ENCODE peak calls at places on chromosomes 13 and 19, in ten cellular contexts. One of them, this sample, is unnamed.

GRCh38 chr19:28242317-28242927 is 970.5 kb downstream of the UQCRFS1 start:
- DNase-seq in CD14-positive monocyte: no peak
- DNase-seq in progenitor cell of endocrine pancreas: no peak
- DNase-seq in left colon: peak; percentile 7
- DNase-seq in ascending aorta: no peak
- DNase-seq in cardiac muscle cell: peak; percentile 60
- DNase-seq in SK-N-MC: no peak
- DNase-seq in Daoy: peak; percentile 48
- DNase-seq in nucleus accumbens: no peak
- DNase-seq in type B pancreatic cell: peak; percentile 40
- DNase-seq in this sample: no peak

GRCh38 chr19:46579286-46579944 is 21.7 kb upstream of the CALM3 start:
- DNase-seq in CD14-positive monocyte: no peak
- DNase-seq in progenitor cell of endocrine pancreas: no peak
- DNase-seq in left colon: no peak
- DNase-seq in ascending aorta: no peak
- DNase-seq in cardiac muscle cell: peak; percentile 48
- DNase-seq in SK-N-MC: no peak
- DNase-seq in Daoy: no peak
- DNase-seq in nucleus accumbens: peak; percentile 7
- DNase-seq in type B pancreatic cell: no peak
- DNase-seq in this sample: no peak

GRCh38 chr19:6551607-6552450 is 21.0 kb downstream of the TNFSF9 start:
- DNase-seq in CD14-positive monocyte: no peak
- DNase-seq in progenitor cell of endocrine pancreas: peak; percentile 42
- DNase-seq in left colon: peak; percentile 50
- DNase-seq in ascending aorta: no peak
- DNase-seq in cardiac muscle cell: peak; percentile 17
- DNase-seq in SK-N-MC: no peak
- DNase-seq in Daoy: peak; percentile 31
- DNase-seq in nucleus accumbens: no peak
- DNase-seq in type B pancreatic cell: no peak
- DNase-seq in this sample: peak; percentile 50

GRCh38 chr19:3176715-3177501 is 1.7 kb upstream of the S1PR4 start:
- DNase-seq in CD14-positive monocyte: peak; percentile 88
- DNase-seq in progenitor cell of endocrine pancreas: no peak
- DNase-seq in left colon: no peak
- DNase-seq in ascending aorta: no peak
- DNase-seq in cardiac muscle cell: no peak
- DNase-seq in SK-N-MC: no peak
- DNase-seq in Daoy: peak; percentile 92
- DNase-seq in nucleus accumbens: no peak
- DNase-seq in type B pancreatic cell: peak; percentile 68
- DNase-seq in this sample: peak; percentile 64

GRCh38 chr19:54114340-54114826 is 1.1 kb downstream of the TFPT start:
- DNase-seq in CD14-positive monocyte: no peak
- DNase-seq in progenitor cell of endocrine pancreas: no peak
- DNase-seq in left colon: peak; percentile 52
- DNase-seq in ascending aorta: peak; percentile 73
- DNase-seq in cardiac muscle cell: peak; percentile 57
- DNase-seq in SK-N-MC: no peak
- DNase-seq in Daoy: peak; percentile 78
- DNase-seq in nucleus accumbens: no peak
- DNase-seq in type B pancreatic cell: no peak
- DNase-seq in this sample: peak; percentile 51

GRCh38 chr13:95298971-95299627 is 2.2 kb downstream of the ABCC4 start:
- DNase-seq in CD14-positive monocyte: no peak
- DNase-seq in progenitor cell of endocrine pancreas: no peak
- DNase-seq in left colon: no peak
- DNase-seq in ascending aorta: no peak
- DNase-seq in cardiac muscle cell: peak; percentile 65
- DNase-seq in SK-N-MC: no peak
- DNase-seq in Daoy: peak; percentile 54
- DNase-seq in nucleus accumbens: no peak
- DNase-seq in type B pancreatic cell: no peak
- DNase-seq in this sample: no peak

GRCh38 chr19:13964776-13965175 is 12.5 kb downstream of the DCAF15 start:
- DNase-seq in CD14-positive monocyte: no peak
- DNase-seq in progenitor cell of endocrine pancreas: no peak
- DNase-seq in left colon: no peak
- DNase-seq in ascending aorta: no peak
- DNase-seq in cardiac muscle cell: no peak
- DNase-seq in SK-N-MC: no peak
- DNase-seq in Daoy: peak; percentile 53
- DNase-seq in nucleus accumbens: no peak
- DNase-seq in type B pancreatic cell: no peak
- DNase-seq in this sample: no peak

GRCh38 chr13:20526664-20527063 is 1.0 kb upstream of the CRYL1 start:
- DNase-seq in CD14-positive monocyte: no peak
- DNase-seq in progenitor cell of endocrine pancreas: no peak
- DNase-seq in left colon: no peak
- DNase-seq in ascending aorta: no peak
- DNase-seq in cardiac muscle cell: peak; percentile 26
- DNase-seq in SK-N-MC: no peak
- DNase-seq in Daoy: no peak
- DNase-seq in nucleus accumbens: no peak
- DNase-seq in type B pancreatic cell: no peak
- DNase-seq in this sample: no peak

GRCh38 chr13:101157261-101157660 is 259.0 kb downstream of the NALCN start:
- DNase-seq in CD14-positive monocyte: no peak
- DNase-seq in progenitor cell of endocrine pancreas: no peak
- DNase-seq in left colon: no peak
- DNase-seq in ascending aorta: no peak
- DNase-seq in cardiac muscle cell: no peak
- DNase-seq in SK-N-MC: no peak
- DNase-seq in Daoy: no peak
- DNase-seq in nucleus accumbens: no peak
- DNase-seq in type B pancreatic cell: no peak
- DNase-seq in this sample: no peak